ENCODE peak calls at places on chromosome 11, in ten cellular contexts. P, G, S, I, M, X, N, F, Y and E are unnamed samples.

GRCh38 chr11:83724704-83725114 is 438.5 kb upstream of the CCDC90B start:
- DNase-seq in G (peak; percentile 32), N (no peak), M (no peak), X (no peak), S (no peak), F (peak; percentile 32), P (no peak), I (peak; percentile 21), Y (no peak), E (no peak)

GRCh38 chr11:83087035-83087434 is 15.3 kb upstream of the RAB30 start:
- DNase-seq in I (no peak), S (no peak), G (no peak), P (no peak), F (no peak), N (peak; percentile 39), Y (no peak), X (no peak), M (no peak), E (no peak)

GRCh38 chr11:72083414-72083813 is 2.8 kb downstream of the LRRC51 start:
- DNase-seq in S (no peak), Y (no peak), I (no peak), F (no peak), P (no peak), G (no peak), M (no peak), N (no peak), X (no peak), E (no peak)

GRCh38 chr11:777288-778255 is at the start of gene GATD1:
- DNase-seq in P (peak; percentile 21), S (peak; percentile 89), X (peak; percentile 93), M (peak; percentile 95), F (peak; percentile 100), Y (peak; percentile 94), I (peak; percentile 100), G (peak; percentile 85), N (peak; percentile 73), E (peak; percentile 96)

GRCh38 chr11:35937751-35938150 is 6.1 kb upstream of the LDLRAD3 start:
- DNase-seq in S (no peak), N (no peak), Y (no peak), P (no peak), X (no peak), F (no peak), G (no peak), M (no peak), I (no peak), E (no peak)

GRCh38 chr11:106456651-106457050 is 379.2 kb downstream of the AASDHPPT start:
- DNase-seq in S (no peak), I (no peak), N (no peak), P (no peak), G (peak; percentile 67), X (no peak), F (no peak), Y (no peak), M (no peak), E (no peak)

GRCh38 chr11:126892781-126893180 is 107.8 kb downstream of the KIRREL3 start:
- DNase-seq in Y (no peak), P (no peak), X (no peak), S (no peak), M (no peak), N (no peak), I (no peak), G (no peak), F (no peak), E (no peak)

GRCh38 chr11:103079833-103080232 is 12.1 kb downstream of the DCUN1D5 start:
- DNase-seq in Y (no peak), P (no peak), S (no peak), F (no peak), M (no peak), X (no peak), I (peak; percentile 7), N (no peak), G (no peak), E (no peak)

GRCh38 chr11:12569499-12570040 is 104.7 kb upstream of the TEAD1 start:
- DNase-seq in S (no peak), Y (no peak), G (no peak), P (peak; percentile 51), M (no peak), I (no peak), X (no peak), F (no peak), N (no peak), E (no peak)

GRCh38 chr11:112265659-112266409 is 5.2 kb upstream of the PLET1 start:
- DNase-seq in G (no peak), I (no peak), S (no peak), P (peak; percentile 38), M (no peak), N (no peak), F (no peak), Y (no peak), X (no peak), E (no peak)

GRCh38 chr11:102794382-102794781 is 3.6 kb downstream of the MMP1 start:
- DNase-seq in Y (no peak), M (no peak), I (peak; percentile 32), S (no peak), F (peak; percentile 59), G (no peak), P (no peak), N (peak; percentile 44), X (no peak), E (no peak)

GRCh38 chr11:63920126-63920869 is 3.3 kb upstream of the RCOR2 start:
- DNase-seq in I (peak; percentile 70), P (no peak), G (peak; percentile 56), X (no peak), M (no peak), F (peak; percentile 77), S (no peak), N (peak; percentile 60), Y (peak; percentile 87), E (peak; percentile 92)

GRCh38 chr11:112662554-112662953 is 298.7 kb upstream of the NCAM1 start:
- DNase-seq in M (no peak), P (no peak), Y (no peak), N (no peak), I (no peak), G (no peak), F (no peak), X (no peak), S (no peak), E (no peak)

GRCh38 chr11:120686516-120686915 is 175.0 kb downstream of the GRIK4 start:
- DNase-seq in N (no peak), F (no peak), X (no peak), I (no peak), Y (no peak), S (no peak), G (no peak), M (no peak), P (no peak), E (no peak)

GRCh38 chr11:94768602-94769511 is 701 bp downstream of the AMOTL1 start:
- DNase-seq in P (no peak), Y (peak; percentile 71), I (peak; percentile 65), F (peak; percentile 44), N (no peak), S (no peak), X (no peak), M (peak; percentile 27), G (no peak), E (peak; percentile 59)

GRCh38 chr11:38460901-38461300 is 1862.9 kb upstream of the RAG2 start:
- DNase-seq in Y (peak; percentile 59), I (no peak), S (no peak), M (no peak), F (peak; percentile 40), N (no peak), G (no peak), P (no peak), X (no peak), E (no peak)

GRCh38 chr11:76623171-76623883 is 47.2 kb downstream of the LRRC32 start:
- DNase-seq in F (no peak), G (no peak), N (no peak), M (no peak), X (no peak), I (peak; percentile 53), S (no peak), P (no peak), Y (no peak), E (no peak)

GRCh38 chr11:16806791-16807190 is 68.3 kb downstream of the C11orf58 start:
- DNase-seq in I (peak; percentile 25), G (no peak), Y (peak; percentile 49), X (no peak), P (no peak), F (no peak), N (no peak), S (no peak), M (no peak), E (peak; percentile 64)

GRCh38 chr11:64324692-64325469 is 7.0 kb downstream of the PRDX5 start:
- DNase-seq in X (no peak), S (no peak), P (no peak), M (no peak), Y (no peak), F (no peak), I (no peak), N (no peak), G (no peak), E (no peak)

GRCh38 chr11:10309163-10310093 is 4.6 kb downstream of the ADM start:
- DNase-seq in N (peak; percentile 74), F (no peak), G (no peak), Y (peak; percentile 62), I (peak; percentile 67), P (peak; percentile 94), S (no peak), M (no peak), X (no peak), E (peak; percentile 78)

GRCh38 chr11:20109731-20110445 is 50.4 kb downstream of the DBX1 start:
- DNase-seq in F (no peak), I (no peak), M (no peak), X (no peak), S (no peak), N (no peak), P (no peak), Y (no peak), G (no peak), E (no peak)

GRCh38 chr11:456533-456932 is 6.5 kb downstream of the PTDSS2 start:
- DNase-seq in F (peak; percentile 14), N (no peak), M (no peak), I (no peak), Y (no peak), P (no peak), G (no peak), X (no peak), S (no peak), E (no peak)

GRCh38 chr11:18384157-18384641 is 10.2 kb upstream of the LDHA start:
- DNase-seq in N (peak; percentile 80), S (no peak), G (no peak), F (peak; percentile 27), I (peak; percentile 75), X (no peak), P (peak; percentile 94), M (no peak), Y (peak; percentile 66), E (peak; percentile 59)

GRCh38 chr11:84722583-84723108 is 904.5 kb downstream of the DLG2 start:
- DNase-seq in S (no peak), I (no peak), F (peak; percentile 20), Y (no peak), X (no peak), G (no peak), N (no peak), P (no peak), M (no peak), E (no peak)

GRCh38 chr11:101880208-101880607 is 34.6 kb upstream of the CEP126 start:
- DNase-seq in X (no peak), F (no peak), S (no peak), G (no peak), P (no peak), Y (no peak), M (no peak), N (peak; percentile 75), I (peak; percentile 26), E (no peak)

GRCh38 chr11:35619754-35620640 is 1.7 kb downstream of the FJX1 start:
- DNase-seq in P (no peak), N (peak; percentile 38), G (no peak), F (peak; percentile 72), X (no peak), Y (peak; percentile 40), M (peak; percentile 45), S (no peak), I (no peak), E (peak; percentile 43)

GRCh38 chr11:128726464-128727139 is 32.7 kb downstream of the FLI1 start:
- DNase-seq in N (no peak), M (no peak), S (no peak), F (no peak), X (no peak), I (no peak), P (no peak), Y (no peak), G (no peak), E (no peak)

GRCh38 chr11:70169632-70170031 is 33.5 kb upstream of the FADD start:
- DNase-seq in S (no peak), X (no peak), G (no peak), M (no peak), Y (no peak), P (no peak), F (no peak), N (no peak), I (no peak), E (no peak)